ENCODE peak calls at places on chromosomes 6 and 20, in six cellular contexts. O is WTC11, S is fibroblast of pulmonary artery, Y is tibial artery, A is GM13977, D is natural killer cell. Z is an unnamed sample.

GRCh38 chr6:169935348-169935718 is 183.9 kb downstream of the ERMARD start:
- DNase-seq in O (no peak), S (no peak), Y (no peak), A (no peak), D (no peak), Z (no peak)

GRCh38 chr6:16922282-16922681 is 161.0 kb upstream of the ATXN1 start:
- DNase-seq in O (no peak), S (no peak), Y (no peak), A (no peak), D (no peak), Z (no peak)

GRCh38 chr6:52909131-52909530 is 367 bp downstream of the GSTA3 start:
- DNase-seq in O (no peak), S (no peak), Y (no peak), A (no peak), D (no peak), Z (no peak)

GRCh38 chr20:23205656-23206055 is 119.5 kb upstream of the CD93 start:
- DNase-seq in O (peak), S (peak), Y (peak), A (no peak), D (no peak), Z (no peak)

GRCh38 chr20:361562-361961 is 14.7 kb downstream of the NRSN2 start:
- DNase-seq in O (no peak), S (no peak), Y (no peak), A (peak), D (no peak), Z (no peak)

GRCh38 chr6:87806635-87807034 is 104.6 kb upstream of the AKIRIN2 start:
- DNase-seq in O (no peak), S (no peak), Y (no peak), A (no peak), D (no peak), Z (no peak)

GRCh38 chr6:143107440-143107839 is 46.8 kb downstream of the AIG1 start:
- DNase-seq in O (no peak), S (no peak), Y (no peak), A (no peak), D (no peak), Z (no peak)

GRCh38 chr6:628772-629171 is 28.1 kb downstream of the HUS1B start:
- DNase-seq in O (no peak), S (no peak), Y (no peak), A (peak), D (no peak), Z (no peak)

GRCh38 chr20:49846206-49846807 is 33.7 kb downstream of the SLC9A8 start:
- DNase-seq in O (peak), S (peak), Y (no peak), A (peak), D (no peak), Z (no peak)

GRCh38 chr20:62066983-62067433 is 1.3 kb upstream of the TAF4 start:
- DNase-seq in O (no peak), S (peak), Y (no peak), A (peak), D (no peak), Z (no peak)

GRCh38 chr20:63126876-63127699 is 88.8 kb downstream of the YTHDF1 start:
- DNase-seq in O (peak), S (no peak), Y (peak), A (no peak), D (no peak), Z (no peak)

GRCh38 chr20:41155267-41155666 is 17.9 kb downstream of the PLCG1 start:
- DNase-seq in O (no peak), S (no peak), Y (no peak), A (no peak), D (no peak), Z (no peak)

GRCh38 chr6:156984178-156984738 is 207.1 kb downstream of the ARID1B start:
- DNase-seq in O (no peak), S (no peak), Y (no peak), A (peak), D (no peak), Z (no peak)

GRCh38 chr6:159360306-159360705 is 191.1 kb downstream of the FNDC1 start:
- DNase-seq in O (no peak), S (no peak), Y (no peak), A (no peak), D (no peak), Z (no peak)

GRCh38 chr6:111423960-111424846 is 58.8 kb downstream of the REV3L start:
- DNase-seq in O (no peak), S (peak), Y (no peak), A (no peak), D (no peak), Z (no peak)

GRCh38 chr6:30570760-30571084 is 520 bp upstream of the ABCF1 start:
- DNase-seq in O (peak), S (no peak), Y (no peak), A (no peak), D (no peak), Z (no peak)

GRCh38 chr20:63896136-63896890 is 1.4 kb downstream of the DNAJC5 start:
- DNase-seq in O (no peak), S (no peak), Y (peak), A (peak), D (peak), Z (no peak)

GRCh38 chr20:34927736-34928135 is 27.9 kb downstream of the GSS start:
- DNase-seq in O (no peak), S (no peak), Y (no peak), A (no peak), D (no peak), Z (no peak)

GRCh38 chr6:14883921-14884320 is 361.9 kb upstream of the JARID2 start:
- DNase-seq in O (no peak), S (no peak), Y (no peak), A (no peak), D (no peak), Z (no peak)

GRCh38 chr20:48800227-48800626 is 27.6 kb downstream of the PREX1 start:
- DNase-seq in O (no peak), S (no peak), Y (no peak), A (no peak), D (no peak), Z (no peak)

GRCh38 chr6:54929245-54929909 is 82.8 kb downstream of the FAM83B start:
- DNase-seq in O (no peak), S (no peak), Y (no peak), A (no peak), D (no peak), Z (no peak)

GRCh38 chr6:133130863-133131262 is 110.3 kb upstream of the EYA4 start:
- DNase-seq in O (no peak), S (peak), Y (no peak), A (no peak), D (no peak), Z (no peak)

GRCh38 chr20:48789185-48789668 is 38.6 kb downstream of the PREX1 start:
- DNase-seq in O (no peak), S (no peak), Y (no peak), A (peak), D (no peak), Z (no peak)

GRCh38 chr20:3116341-3116740 is 31.8 kb upstream of the AVP start:
- DNase-seq in O (no peak), S (no peak), Y (no peak), A (no peak), D (no peak), Z (no peak)

GRCh38 chr20:45937765-45938164 is 3.3 kb downstream of the PCIF1 start:
- DNase-seq in O (no peak), S (no peak), Y (no peak), A (no peak), D (no peak), Z (no peak)

GRCh38 chr6:63214816-63215215 is 3.5 kb downstream of the FKBP1C start:
- DNase-seq in O (no peak), S (no peak), Y (no peak), A (no peak), D (no peak), Z (no peak)

GRCh38 chr6:109718991-109719390 is 27.9 kb downstream of the FIG4 start:
- DNase-seq in O (no peak), S (no peak), Y (no peak), A (no peak), D (no peak), Z (no peak)

GRCh38 chr6:168039301-168039700 is 39.7 kb downstream of the FRMD1 start:
- DNase-seq in O (no peak), S (no peak), Y (no peak), A (no peak), D (no peak), Z (no peak)

GRCh38 chr6:101770116-101770515 is 376.6 kb downstream of the GRIK2 start:
- DNase-seq in O (no peak), S (no peak), Y (no peak), A (no peak), D (no peak), Z (no peak)

GRCh38 chr6:38387461-38387860 is 252.3 kb downstream of the BTBD9 start:
- DNase-seq in O (no peak), S (no peak), Y (no peak), A (no peak), D (no peak), Z (no peak)

GRCh38 chr6:27168586-27169443 is 78.7 kb upstream of the PRSS16 start:
- DNase-seq in O (no peak), S (peak), Y (no peak), A (no peak), D (no peak), Z (peak)

GRCh38 chr6:69866351-69867074 is at the start of gene COL19A1:
- DNase-seq in O (peak), S (no peak), Y (no peak), A (peak), D (peak), Z (no peak)

GRCh38 chr20:36830791-36831691 is 44.9 kb upstream of the TLDC2 start:
- DNase-seq in O (no peak), S (peak), Y (peak), A (no peak), D (no peak), Z (no peak)

GRCh38 chr6:156618600-156619205 is 158.5 kb upstream of the ARID1B start:
- DNase-seq in O (peak), S (no peak), Y (no peak), A (no peak), D (no peak), Z (no peak)

GRCh38 chr6:163814494-163815364 is 400.2 kb downstream of the QKI start:
- DNase-seq in O (no peak), S (peak), Y (no peak), A (no peak), D (no peak), Z (peak)

DNA sequence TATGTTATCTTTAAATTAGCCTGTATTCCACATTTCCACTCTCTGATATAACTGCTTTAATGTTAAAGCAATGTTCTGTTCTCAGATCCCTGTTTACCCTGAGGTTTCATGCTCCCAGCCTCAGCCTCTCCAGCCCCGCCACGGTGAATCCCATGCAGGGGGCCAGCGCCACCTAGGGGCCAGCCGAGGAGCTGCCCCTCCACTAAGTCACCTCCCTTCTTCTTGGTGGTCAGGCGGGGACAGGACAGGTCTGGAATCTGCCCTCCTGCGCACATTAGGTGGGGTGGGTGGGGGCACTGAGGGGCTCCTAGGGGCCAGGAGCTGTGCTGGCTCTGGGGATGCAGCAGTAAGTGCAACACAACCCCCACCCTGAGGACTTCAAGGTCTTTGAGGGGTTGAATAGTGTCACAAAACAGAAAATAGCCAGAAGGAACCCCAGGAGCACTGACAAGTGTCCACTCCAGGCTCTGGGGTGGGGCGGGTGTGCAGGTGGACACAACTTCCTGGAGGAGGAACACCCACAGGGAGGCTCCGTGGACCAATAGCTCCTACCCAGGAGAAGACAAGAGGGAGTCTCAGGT is 61.6 kb downstream of the RAB44 start:
- DNase-seq in O (peak), S (peak), Y (peak), A (peak), D (peak), Z (no peak)
- TF ChIP-seq CTCF in O (peak), S (peak), Y (peak), A (peak), D (peak), Z (peak)

GRCh38 chr20:58647814-58648501 is 3.1 kb upstream of the STX16 start:
- DNase-seq in O (peak), S (peak), Y (no peak), A (no peak), D (no peak), Z (peak)
- TF ChIP-seq CTCF in O (no peak), S (no peak), Y (no peak), A (no peak), D (no peak), Z (no peak)

GRCh38 chr6:154733610-154734379 is 579 bp downstream of the SCAF8 start:
- DNase-seq in O (peak), S (peak), Y (peak), A (peak), D (peak), Z (peak)
- TF ChIP-seq CTCF in O (no peak), S (no peak), Y (no peak), A (peak), D (no peak), Z (peak)

GRCh38 chr20:17445561-17445960 is 85.6 kb downstream of the BFSP1 start:
- DNase-seq in O (no peak), S (no peak), Y (no peak), A (no peak), D (no peak), Z (no peak)

GRCh38 chr20:17446171-17446570 is 85.0 kb downstream of the BFSP1 start:
- DNase-seq in O (no peak), S (no peak), Y (no peak), A (no peak), D (no peak), Z (no peak)

GRCh38 chr20:17448071-17448470 is 83.1 kb downstream of the BFSP1 start:
- DNase-seq in O (no peak), S (no peak), Y (no peak), A (no peak), D (no peak), Z (no peak)

GRCh38 chr20:17452441-17452840 is 78.7 kb downstream of the BFSP1 start:
- DNase-seq in O (no peak), S (no peak), Y (no peak), A (no peak), D (no peak), Z (no peak)

GRCh38 chr20:17449039-17449438 is 82.1 kb downstream of the BFSP1 start:
- DNase-seq in O (no peak), S (no peak), Y (no peak), A (no peak), D (no peak), Z (no peak)
- TF ChIP-seq CTCF in O (no peak), S (no peak), Y (no peak), A (no peak), D (no peak), Z (no peak)

GRCh38 chr6:25469797-25470388 is 182.1 kb upstream of the SCGN start:
- DNase-seq in O (no peak), S (no peak), Y (no peak), A (no peak), D (no peak), Z (no peak)
- TF ChIP-seq CTCF in O (no peak), S (peak), Y (no peak), A (no peak), D (no peak), Z (no peak)

GRCh38 chr6:125791820-125792165 is 1.0 kb downstream of the NCOA7 start:
- DNase-seq in O (no peak), S (no peak), Y (no peak), A (no peak), D (no peak), Z (no peak)
- TF ChIP-seq CTCF in O (no peak), S (no peak), Y (no peak), A (no peak), D (peak), Z (no peak)

GRCh38 chr6:71621918-71622519 is 264.3 kb upstream of the RIMS1 start:
- DNase-seq in O (no peak), S (peak), Y (no peak), A (no peak), D (no peak), Z (no peak)
- TF ChIP-seq CTCF in O (no peak), S (peak), Y (peak), A (peak), D (no peak), Z (peak)

GRCh38 chr6:5085638-5086293 is 625 bp downstream of the PPP1R3G start:
- DNase-seq in O (peak), S (peak), Y (peak), A (peak), D (no peak), Z (no peak)
- TF ChIP-seq CTCF in O (no peak), S (no peak), Y (no peak), A (no peak), D (no peak), Z (no peak)

Z was measured in AG04449.